ENCODE peak calls at places on chromosomes 13 and 19, in nine cellular contexts. One of them, this sample, is unnamed.

GRCh38 chr13:50677687-50678463 is 165.6 kb downstream of the DLEU7 start:
- DNase-seq in GM12878: no peak
- DNase-seq in heart right ventricle: no peak
- DNase-seq in transverse colon: no peak
- DNase-seq in sigmoid colon: no peak
- DNase-seq in ascending aorta: no peak
- DNase-seq in GM23338: no peak
- DNase-seq in uterus: no peak
- DNase-seq in lower lobe of right lung: no peak
- DNase-seq in this sample: no peak

GRCh38 chr13:27922974-27923612 is 3.3 kb downstream of the PDX1 start:
- DNase-seq in GM12878: no peak
- DNase-seq in heart right ventricle: no peak
- DNase-seq in transverse colon: no peak
- DNase-seq in sigmoid colon: no peak
- DNase-seq in ascending aorta: no peak
- DNase-seq in GM23338: peak; percentile 19
- DNase-seq in uterus: no peak
- DNase-seq in lower lobe of right lung: no peak
- DNase-seq in this sample: no peak

GRCh38 chr19:43820098-43820860 is 6.8 kb upstream of the ZNF283 start:
- DNase-seq in GM12878: no peak
- DNase-seq in heart right ventricle: peak; percentile 52
- DNase-seq in transverse colon: no peak
- DNase-seq in sigmoid colon: peak; percentile 67
- DNase-seq in ascending aorta: no peak
- DNase-seq in GM23338: peak; percentile 91
- DNase-seq in uterus: peak; percentile 20
- DNase-seq in lower lobe of right lung: peak; percentile 60
- DNase-seq in this sample: no peak

GRCh38 chr19:46218160-46218559 is 11.4 kb upstream of the IGFL1 start:
- DNase-seq in GM12878: no peak
- DNase-seq in heart right ventricle: no peak
- DNase-seq in transverse colon: no peak
- DNase-seq in sigmoid colon: no peak
- DNase-seq in ascending aorta: no peak
- DNase-seq in GM23338: peak; percentile 88
- DNase-seq in uterus: no peak
- DNase-seq in lower lobe of right lung: no peak
- DNase-seq in this sample: no peak

GRCh38 chr13:33230178-33230881 is 55.2 kb downstream of the STARD13 start:
- DNase-seq in GM12878: no peak
- DNase-seq in heart right ventricle: no peak
- DNase-seq in transverse colon: no peak
- DNase-seq in sigmoid colon: no peak
- DNase-seq in ascending aorta: no peak
- DNase-seq in GM23338: no peak
- DNase-seq in uterus: no peak
- DNase-seq in lower lobe of right lung: no peak
- DNase-seq in this sample: no peak

GRCh38 chr13:113479179-113479578 is 11.3 kb downstream of the DCUN1D2 start:
- DNase-seq in GM12878: no peak
- DNase-seq in heart right ventricle: no peak
- DNase-seq in transverse colon: no peak
- DNase-seq in sigmoid colon: no peak
- DNase-seq in ascending aorta: no peak
- DNase-seq in GM23338: no peak
- DNase-seq in uterus: no peak
- DNase-seq in lower lobe of right lung: no peak
- DNase-seq in this sample: no peak

GRCh38 chr19:13096968-13097330 is 5.7 kb downstream of the LYL1 start:
- DNase-seq in GM12878: no peak
- DNase-seq in heart right ventricle: no peak
- DNase-seq in transverse colon: no peak
- DNase-seq in sigmoid colon: no peak
- DNase-seq in ascending aorta: no peak
- DNase-seq in GM23338: no peak
- DNase-seq in uterus: peak; percentile 40
- DNase-seq in lower lobe of right lung: no peak
- DNase-seq in this sample: no peak

GRCh38 chr19:2290441-2291184 is 8.6 kb upstream of the PEAK3 start:
- DNase-seq in GM12878: no peak
- DNase-seq in heart right ventricle: no peak
- DNase-seq in transverse colon: peak; percentile 37
- DNase-seq in sigmoid colon: no peak
- DNase-seq in ascending aorta: no peak
- DNase-seq in GM23338: peak; percentile 65
- DNase-seq in uterus: no peak
- DNase-seq in lower lobe of right lung: no peak
- DNase-seq in this sample: no peak

GRCh38 chr13:46359731-46360130 is 27.3 kb downstream of the RUBCNL start:
- DNase-seq in GM12878: no peak
- DNase-seq in heart right ventricle: no peak
- DNase-seq in transverse colon: no peak
- DNase-seq in sigmoid colon: no peak
- DNase-seq in ascending aorta: no peak
- DNase-seq in GM23338: no peak
- DNase-seq in uterus: no peak
- DNase-seq in lower lobe of right lung: no peak
- DNase-seq in this sample: no peak

GRCh38 chr19:58439576-58440554 is at the start of gene ZNF132:
- DNase-seq in GM12878: peak; percentile 98
- DNase-seq in heart right ventricle: peak; percentile 99
- DNase-seq in transverse colon: peak; percentile 96
- DNase-seq in sigmoid colon: peak; percentile 99
- DNase-seq in ascending aorta: peak; percentile 98
- DNase-seq in GM23338: peak; percentile 100
- DNase-seq in uterus: peak; percentile 99
- DNase-seq in lower lobe of right lung: peak; percentile 97
- DNase-seq in this sample: peak; percentile 98

GRCh38 chr13:37187110-37187509 is 81.6 kb upstream of the CSNK1A1L start:
- DNase-seq in GM12878: no peak
- DNase-seq in heart right ventricle: no peak
- DNase-seq in transverse colon: no peak
- DNase-seq in sigmoid colon: no peak
- DNase-seq in ascending aorta: no peak
- DNase-seq in GM23338: no peak
- DNase-seq in uterus: no peak
- DNase-seq in lower lobe of right lung: no peak
- DNase-seq in this sample: no peak

GRCh38 chr13:39259371-39259770 is 221.1 kb downstream of the NHLRC3 start:
- DNase-seq in GM12878: peak; percentile 12
- DNase-seq in heart right ventricle: no peak
- DNase-seq in transverse colon: no peak
- DNase-seq in sigmoid colon: no peak
- DNase-seq in ascending aorta: no peak
- DNase-seq in GM23338: no peak
- DNase-seq in uterus: no peak
- DNase-seq in lower lobe of right lung: no peak
- DNase-seq in this sample: no peak

GRCh38 chr19:2221250-2221831 is 14.8 kb downstream of the PLEKHJ1 start:
- DNase-seq in GM12878: no peak
- DNase-seq in heart right ventricle: no peak
- DNase-seq in transverse colon: no peak
- DNase-seq in sigmoid colon: no peak
- DNase-seq in ascending aorta: no peak
- DNase-seq in GM23338: no peak
- DNase-seq in uterus: no peak
- DNase-seq in lower lobe of right lung: no peak
- DNase-seq in this sample: no peak

GRCh38 chr19:2166741-2167738 is 3.3 kb downstream of the DOT1L start:
- DNase-seq in GM12878: no peak
- DNase-seq in heart right ventricle: peak; percentile 85
- DNase-seq in transverse colon: peak; percentile 82
- DNase-seq in sigmoid colon: peak; percentile 95
- DNase-seq in ascending aorta: peak; percentile 35
- DNase-seq in GM23338: peak; percentile 45
- DNase-seq in uterus: peak; percentile 82
- DNase-seq in lower lobe of right lung: peak; percentile 92
- DNase-seq in this sample: no peak

GRCh38 chr13:43751624-43752023 is 35.1 kb downstream of the ENOX1 start:
- DNase-seq in GM12878: no peak
- DNase-seq in heart right ventricle: no peak
- DNase-seq in transverse colon: no peak
- DNase-seq in sigmoid colon: no peak
- DNase-seq in ascending aorta: no peak
- DNase-seq in GM23338: no peak
- DNase-seq in uterus: no peak
- DNase-seq in lower lobe of right lung: no peak
- DNase-seq in this sample: no peak

GRCh38 chr19:33303791-33304759 is 1.7 kb upstream of the CEBPA start:
- DNase-seq in GM12878: no peak
- DNase-seq in heart right ventricle: no peak
- DNase-seq in transverse colon: peak; percentile 31
- DNase-seq in sigmoid colon: peak; percentile 74
- DNase-seq in ascending aorta: no peak
- DNase-seq in GM23338: no peak
- DNase-seq in uterus: no peak
- DNase-seq in lower lobe of right lung: no peak
- DNase-seq in this sample: peak; percentile 29

GRCh38 chr13:80361883-80362327 is 21.0 kb upstream of the SPRY2 start:
- DNase-seq in GM12878: no peak
- DNase-seq in heart right ventricle: no peak
- DNase-seq in transverse colon: no peak
- DNase-seq in sigmoid colon: no peak
- DNase-seq in ascending aorta: no peak
- DNase-seq in GM23338: peak; percentile 60
- DNase-seq in uterus: no peak
- DNase-seq in lower lobe of right lung: no peak
- DNase-seq in this sample: no peak

GRCh38 chr13:49779721-49780120 is 12.8 kb downstream of the KPNA3 start:
- DNase-seq in GM12878: no peak
- DNase-seq in heart right ventricle: no peak
- DNase-seq in transverse colon: no peak
- DNase-seq in sigmoid colon: no peak
- DNase-seq in ascending aorta: no peak
- DNase-seq in GM23338: no peak
- DNase-seq in uterus: no peak
- DNase-seq in lower lobe of right lung: no peak
- DNase-seq in this sample: no peak

DNA sequence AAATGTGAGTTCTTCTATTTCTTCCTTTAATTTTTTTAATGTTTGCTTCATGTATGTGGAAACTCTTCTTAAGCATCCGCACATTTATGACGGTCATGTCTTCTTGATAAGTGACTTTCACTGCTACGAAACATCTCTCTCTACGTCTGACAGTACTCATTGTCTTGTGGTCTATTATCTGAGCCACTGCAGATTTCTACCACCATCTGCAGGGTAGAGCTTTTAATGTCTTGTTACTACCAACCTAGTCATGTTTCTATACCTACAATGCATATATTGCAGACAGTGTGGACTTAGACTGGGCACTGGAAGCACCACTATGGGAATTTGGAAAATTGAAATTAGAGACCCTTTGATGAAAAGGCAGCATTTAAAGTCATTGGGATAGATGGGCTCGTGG is 75.4 kb upstream of the ARHGEF7 start:
- DNase-seq in GM12878: no peak
- DNase-seq in heart right ventricle: no peak
- DNase-seq in transverse colon: no peak
- DNase-seq in sigmoid colon: no peak
- DNase-seq in ascending aorta: no peak
- DNase-seq in GM23338: no peak
- DNase-seq in uterus: no peak
- DNase-seq in lower lobe of right lung: no peak
- DNase-seq in this sample: no peak
- H3K27me3 ChIP-seq in GM12878: no peaks in the 10 kb centered on the region
- H3K27me3 ChIP-seq in heart right ventricle: no peaks in the 10 kb centered on the region
- H3K27me3 ChIP-seq in transverse colon: no peaks in the 10 kb centered on the region
- H3K27me3 ChIP-seq in sigmoid colon: no peaks in the 10 kb centered on the region
- H3K27me3 ChIP-seq in ascending aorta: no peaks in the 10 kb centered on the region
- H3K27me3 ChIP-seq in GM23338: no peaks in the 10 kb centered on the region
- H3K27me3 ChIP-seq in uterus: no peaks in the 10 kb centered on the region
- H3K27me3 ChIP-seq in lower lobe of right lung: peaks cover 9% of the 10 kb centered on the region
- H3K27me3 ChIP-seq in this sample: peaks cover under 1% of the 10 kb centered on the region

GRCh38 chr19:10828981-10829821 is 6.8 kb downstream of the TMED1 start:
- DNase-seq in GM12878: no peak
- DNase-seq in heart right ventricle: no peak
- DNase-seq in transverse colon: no peak
- DNase-seq in sigmoid colon: no peak
- DNase-seq in ascending aorta: no peak
- DNase-seq in GM23338: peak; percentile 74
- DNase-seq in uterus: no peak
- DNase-seq in lower lobe of right lung: peak; percentile 38
- DNase-seq in this sample: no peak
- TF ChIP-seq CTCF in GM12878: no peak
- TF ChIP-seq CTCF in heart right ventricle: no peak
- TF ChIP-seq CTCF in transverse colon: no peak
- TF ChIP-seq CTCF in sigmoid colon: no peak
- TF ChIP-seq CTCF in ascending aorta: no peak
- TF ChIP-seq CTCF in GM23338: peak; percentile 37
- TF ChIP-seq CTCF in uterus: no peak
- TF ChIP-seq CTCF in lower lobe of right lung: no peak
- TF ChIP-seq CTCF in this sample: peak; percentile 4

GRCh38 chr19:27779953-27780352 is 1433.0 kb downstream of the UQCRFS1 start:
- DNase-seq in GM12878: no peak
- DNase-seq in heart right ventricle: no peak
- DNase-seq in transverse colon: no peak
- DNase-seq in sigmoid colon: no peak
- DNase-seq in ascending aorta: no peak
- DNase-seq in GM23338: no peak
- DNase-seq in uterus: no peak
- DNase-seq in lower lobe of right lung: no peak
- DNase-seq in this sample: no peak
- H3K4me3 ChIP-seq in GM12878: no peak overlapping the region
- H3K4me3 ChIP-seq in heart right ventricle: no peak overlapping the region
- H3K4me3 ChIP-seq in transverse colon: no peak overlapping the region
- H3K4me3 ChIP-seq in sigmoid colon: no peak overlapping the region
- H3K4me3 ChIP-seq in ascending aorta: no peak overlapping the region
- H3K4me3 ChIP-seq in GM23338: no peak overlapping the region
- H3K4me3 ChIP-seq in uterus: no peak overlapping the region
- H3K4me3 ChIP-seq in lower lobe of right lung: no peak overlapping the region
- H3K4me3 ChIP-seq in this sample: no peak overlapping the region

GRCh38 chr13:22080832-22081231 is 410.0 kb downstream of the FGF9 start:
- DNase-seq in GM12878: no peak
- DNase-seq in heart right ventricle: no peak
- DNase-seq in transverse colon: no peak
- DNase-seq in sigmoid colon: no peak
- DNase-seq in ascending aorta: no peak
- DNase-seq in GM23338: peak; percentile 65
- DNase-seq in uterus: no peak
- DNase-seq in lower lobe of right lung: no peak
- DNase-seq in this sample: no peak

GRCh38 chr13:22082030-22082429 is 411.2 kb downstream of the FGF9 start:
- DNase-seq in GM12878: no peak
- DNase-seq in heart right ventricle: no peak
- DNase-seq in transverse colon: no peak
- DNase-seq in sigmoid colon: no peak
- DNase-seq in ascending aorta: no peak
- DNase-seq in GM23338: no peak
- DNase-seq in uterus: no peak
- DNase-seq in lower lobe of right lung: no peak
- DNase-seq in this sample: no peak

GRCh38 chr13:22079961-22080360 is 409.1 kb downstream of the FGF9 start:
- DNase-seq in GM12878: no peak
- DNase-seq in heart right ventricle: no peak
- DNase-seq in transverse colon: no peak
- DNase-seq in sigmoid colon: no peak
- DNase-seq in ascending aorta: no peak
- DNase-seq in GM23338: no peak
- DNase-seq in uterus: no peak
- DNase-seq in lower lobe of right lung: no peak
- DNase-seq in this sample: no peak

GRCh38 chr13:22081430-22081829 is 410.6 kb downstream of the FGF9 start:
- DNase-seq in GM12878: no peak
- DNase-seq in heart right ventricle: no peak
- DNase-seq in transverse colon: no peak
- DNase-seq in sigmoid colon: no peak
- DNase-seq in ascending aorta: no peak
- DNase-seq in GM23338: no peak
- DNase-seq in uterus: no peak
- DNase-seq in lower lobe of right lung: no peak
- DNase-seq in this sample: no peak

GRCh38 chr13:22082437-22083100 is 411.7 kb downstream of the FGF9 start:
- DNase-seq in GM12878: no peak
- DNase-seq in heart right ventricle: no peak
- DNase-seq in transverse colon: no peak
- DNase-seq in sigmoid colon: no peak
- DNase-seq in ascending aorta: no peak
- DNase-seq in GM23338: no peak
- DNase-seq in uterus: no peak
- DNase-seq in lower lobe of right lung: no peak
- DNase-seq in this sample: no peak
- H3K27me3 ChIP-seq in GM12878: no peaks in the 10 kb centered on the region
- H3K27me3 ChIP-seq in heart right ventricle: no peaks in the 10 kb centered on the region
- H3K27me3 ChIP-seq in transverse colon: no peaks in the 10 kb centered on the region
- H3K27me3 ChIP-seq in sigmoid colon: no peaks in the 10 kb centered on the region
- H3K27me3 ChIP-seq in ascending aorta: no peaks in the 10 kb centered on the region
- H3K27me3 ChIP-seq in GM23338: peaks cover 21% of the 10 kb centered on the region
- H3K27me3 ChIP-seq in uterus: no peaks in the 10 kb centered on the region
- H3K27me3 ChIP-seq in lower lobe of right lung: no peaks in the 10 kb centered on the region
- H3K27me3 ChIP-seq in this sample: peaks cover 14% of the 10 kb centered on the region

This sample was measured in RWPE2.